ENCODE peak calls at places on chromosomes 5 and 9, in five cellular contexts. W is naive thymus-derived CD8-positive, alpha-beta T cell; I is lung microvascular endothelial cell; F is activated effector memory CD4-positive, alpha-beta T cell treated with Interleukin-2 at 50 U/mL for 16 hours; G is HEK293T. J is an unnamed sample.
A peak's percentile ranks its signal among the peaks of the same experiment; 100 is the strongest.

GRCh38 chr9:127489471-127490115 is 38.3 kb downstream of the LRSAM1 start:
- DNase-seq in W (no peak), F (no peak), I (no peak), G (peak; percentile 42), J (no peak)

GRCh38 chr9:34961574-34962480 is 3.7 kb downstream of the PHF24 start:
- DNase-seq in W (no peak), F (no peak), G (no peak), I (no peak), J (no peak)

GRCh38 chr9:83039303-83039702 is 23.6 kb downstream of the RASEF start:
- DNase-seq in I (no peak), G (no peak), W (no peak), F (no peak), J (no peak)

GRCh38 chr5:157772077-157772613 is 28.6 kb downstream of the LSM11 start:
- DNase-seq in I (no peak), F (no peak), G (no peak), W (no peak), J (no peak)

GRCh38 chr5:125228358-125228757 is 481.9 kb upstream of the ZNF608 start:
- DNase-seq in W (no peak), G (no peak), F (no peak), I (no peak), J (no peak)

GRCh38 chr9:81588148-81588874 is 101.0 kb downstream of the TLE1 start:
- DNase-seq in W (no peak), F (no peak), I (peak; percentile 97), G (no peak), J (no peak)

GRCh38 chr9:77291714-77292113 is 114.4 kb downstream of the VPS13A start:
- DNase-seq in W (no peak), F (no peak), I (peak; percentile 51), G (peak; percentile 58), J (no peak)

GRCh38 chr5:152462021-152462721 is 57.1 kb upstream of the NMUR2 start:
- DNase-seq in F (no peak), G (no peak), W (no peak), I (no peak), J (no peak)

GRCh38 chr5:66411701-66412100 is 184.5 kb upstream of the MAST4 start:
- DNase-seq in G (no peak), F (no peak), I (no peak), W (no peak), J (no peak)

GRCh38 chr5:35971186-35971877 is 19.9 kb downstream of the UGT3A1 start:
- DNase-seq in F (no peak), W (no peak), I (no peak), G (no peak), J (no peak)

GRCh38 chr5:147648597-147648996 is 133.9 kb downstream of the JAKMIP2 start:
- DNase-seq in I (no peak), W (no peak), F (no peak), G (no peak), J (no peak)

GRCh38 chr5:53360811-53361210 is 119.6 kb upstream of the FST start:
- DNase-seq in F (no peak), I (peak; percentile 62), G (no peak), W (no peak), J (no peak)

GRCh38 chr5:38968665-38969064 is 105.5 kb downstream of the RICTOR start:
- DNase-seq in G (no peak), W (no peak), I (no peak), F (no peak), J (no peak)

GRCh38 chr5:169300468-169301385 is at the start of gene SLIT3:
- DNase-seq in W (no peak), G (peak; percentile 89), F (no peak), I (peak; percentile 31), J (peak; percentile 81)

GRCh38 chr5:59485629-59486439 is 407.7 kb downstream of the PDE4D start:
- DNase-seq in F (no peak), W (no peak), G (no peak), I (peak; percentile 75), J (no peak)

GRCh38 chr5:80083115-80083890 is 48.2 kb downstream of the THBS4 start:
- DNase-seq in G (peak; percentile 54), W (peak; percentile 10), I (peak; percentile 60), F (peak; percentile 12), J (no peak)

GRCh38 chr5:42059778-42060464 is 134.8 kb downstream of the FBXO4 start:
- DNase-seq in W (no peak), F (no peak), G (no peak), I (no peak), J (no peak)

GRCh38 chr5:136030252-136030651 is 1.5 kb downstream of the TGFBI start:
- DNase-seq in I (no peak), F (no peak), G (no peak), W (no peak), J (no peak)

GRCh38 chr9:107020040-107020530 is 157.1 kb downstream of the ZNF462 start:
- DNase-seq in W (no peak), F (no peak), I (no peak), G (no peak), J (no peak)

GRCh38 chr5:177449140-177450061 is 2.8 kb downstream of the PRR7 start:
- DNase-seq in W (no peak), G (no peak), I (no peak), F (no peak), J (no peak)

GRCh38 chr9:38641985-38642864 is 21.8 kb upstream of the ANKRD18A start:
- DNase-seq in W (no peak), G (peak; percentile 65), I (peak; percentile 51), F (no peak), J (no peak)

GRCh38 chr5:176319827-176320554 is 41.6 kb downstream of the KIAA1191 start:
- DNase-seq in G (no peak), I (no peak), F (no peak), W (no peak), J (no peak)

GRCh38 chr5:64839936-64840335 is 71.2 kb downstream of the CWC27 start:
- DNase-seq in W (no peak), G (no peak), I (no peak), F (no peak), J (no peak)

GRCh38 chr5:35199886-35200285 is 30.4 kb downstream of the PRLR start:
- DNase-seq in G (no peak), W (no peak), F (no peak), I (no peak), J (no peak)